ENCODE peak calls at places on chromosomes 6 and 20, in four cellular contexts. L is CD8-positive, alpha-beta memory T cell; K is A172; G is neural progenitor cell. H is an unnamed sample.

GRCh38 chr6:16929814-16930213 is 168.6 kb upstream of the ATXN1 start:
- DNase-seq in L (no peak), K (no peak), G (no peak), H (no peak)

GRCh38 chr6:166853371-166854325 is 102.7 kb downstream of the RNASET2 start:
- DNase-seq in L (no peak), K (no peak), G (no peak), H (no peak)

GRCh38 chr6:84082693-84083265 is 49.2 kb downstream of the MRAP2 start:
- DNase-seq in L (no peak), K (no peak), G (peak), H (no peak)

GRCh38 chr20:3203315-3204123 is 963 bp downstream of the DDRGK1 start:
- DNase-seq in L (no peak), K (peak), G (peak), H (no peak)

GRCh38 chr6:49849121-49849907 is 17.0 kb downstream of the CRISP1 start:
- DNase-seq in L (no peak), K (peak), G (peak), H (no peak)

GRCh38 chr6:143264996-143265734 is 185.3 kb downstream of the ADAT2 start:
- DNase-seq in L (no peak), K (no peak), G (no peak), H (no peak)

GRCh38 chr20:43975096-43975768 is 60.6 kb downstream of the TOX2 start:
- DNase-seq in L (no peak), K (peak), G (no peak), H (no peak)

GRCh38 chr6:117933471-117933870 is 26.4 kb downstream of the SLC35F1 start:
- DNase-seq in L (no peak), K (no peak), G (no peak), H (no peak)

GRCh38 chr20:48096957-48097890 is 311.9 kb upstream of the SULF2 start:
- DNase-seq in L (no peak), K (no peak), G (no peak), H (no peak)

GRCh38 chr6:16684195-16684689 is 77.0 kb downstream of the ATXN1 start:
- DNase-seq in L (no peak), K (no peak), G (no peak), H (no peak)

GRCh38 chr20:813386-813785 is 20.1 kb upstream of the FAM110A start:
- DNase-seq in L (no peak), K (no peak), G (no peak), H (no peak)

GRCh38 chr20:44532981-44533331 is 11.1 kb upstream of the SERINC3 start:
- DNase-seq in L (no peak), K (peak), G (no peak), H (no peak)

GRCh38 chr6:23180504-23181293 is 611.3 kb downstream of the HDGFL1 start:
- DNase-seq in L (no peak), K (no peak), G (peak), H (no peak)

GRCh38 chr20:5395932-5396727 is 79.4 kb upstream of the PROKR2 start:
- DNase-seq in L (no peak), K (no peak), G (no peak), H (no peak)

H was measured in effector CD4-positive, alpha-beta T cell.